ENCODE peak calls at places on chromosome 16, in seven cellular contexts. O is dermis microvascular lymphatic vessel endothelial cell, E is MG63, T is A172, A is neural crest cell, M is mammary epithelial cell, Y is stomach. G is an unnamed sample.

GRCh38 chr16:68792465-68793324 is 50.6 kb upstream of the TANGO6 start:
- DNase-seq in A (no peak), M (no peak), Y (peak; percentile 51), E (no peak), T (peak; percentile 66), O (no peak), G (no peak)

GRCh38 chr16:68279726-68280125 is 15.4 kb downstream of the SLC7A6 start:
- DNase-seq in T (no peak), M (no peak), Y (no peak), E (no peak), A (no peak), O (no peak), G (no peak)

GRCh38 chr16:12845282-12845681 is 41.6 kb upstream of the CPPED1 start:
- DNase-seq in A (no peak), O (no peak), Y (no peak), T (no peak), M (no peak), E (no peak), G (no peak)

GRCh38 chr16:75550211-75550662 is 5.8 kb downstream of the TMEM231 start:
- DNase-seq in Y (peak; percentile 31), A (no peak), O (peak; percentile 88), M (peak; percentile 88), E (peak; percentile 24), T (peak; percentile 91), G (peak; percentile 22)

GRCh38 chr16:29899516-29900101 is at the start of gene SEZ6L2:
- DNase-seq in T (peak; percentile 94), O (peak; percentile 80), Y (peak; percentile 89), A (peak; percentile 86), E (peak; percentile 93), M (peak; percentile 88), G (peak; percentile 94)

GRCh38 chr16:28549301-28549899 is 4.3 kb upstream of the SGF29 start:
- DNase-seq in T (peak; percentile 42), O (peak; percentile 62), E (peak; percentile 4), M (peak; percentile 33), Y (no peak), A (no peak), G (no peak)

GRCh38 chr16:53545433-53545832 is 42.4 kb upstream of the AKTIP start:
- DNase-seq in O (no peak), Y (no peak), M (no peak), A (no peak), E (no peak), T (no peak), G (no peak)

GRCh38 chr16:77723108-77723514 is 797 bp downstream of the NUDT7 start:
- DNase-seq in O (peak; percentile 49), E (no peak), Y (no peak), M (peak; percentile 14), T (peak; percentile 63), A (no peak), G (peak; percentile 44)

GRCh38 chr16:89456412-89456811 is 33.9 kb downstream of the ANKRD11 start:
- DNase-seq in Y (no peak), A (no peak), E (no peak), T (no peak), M (no peak), O (no peak), G (no peak)

GRCh38 chr16:24499193-24499814 is 40.1 kb upstream of the RBBP6 start:
- DNase-seq in O (peak; percentile 27), M (peak; percentile 39), Y (no peak), E (peak; percentile 43), T (peak; percentile 31), A (peak; percentile 41), G (peak; percentile 73)

GRCh38 chr16:64121473-64121872 is 1000.4 kb downstream of the CDH11 start:
- DNase-seq in T (peak; percentile 50), Y (no peak), A (no peak), E (no peak), O (no peak), M (peak; percentile 80), G (no peak)

GRCh38 chr16:73390936-73391335 is 343.0 kb upstream of the ZFHX3 start:
- DNase-seq in Y (no peak), A (no peak), O (no peak), E (peak; percentile 89), M (no peak), T (peak; percentile 81), G (no peak)

GRCh38 chr16:81864646-81865382 is 85.7 kb downstream of the PLCG2 start:
- DNase-seq in T (no peak), Y (no peak), M (no peak), O (no peak), E (no peak), A (no peak), G (no peak)

GRCh38 chr16:11128211-11129123 is 127.5 kb downstream of the SOCS1 start:
- DNase-seq in O (no peak), E (no peak), T (no peak), A (no peak), M (no peak), Y (peak; percentile 70), G (peak; percentile 63)

GRCh38 chr16:22123759-22124490 is 31.6 kb downstream of the VWA3A start:
- DNase-seq in O (no peak), T (no peak), Y (no peak), M (no peak), A (no peak), E (no peak), G (no peak)

GRCh38 chr16:30764816-30765465 is 2.8 kb downstream of the RNF40 start:
- DNase-seq in T (no peak), Y (no peak), A (no peak), M (no peak), O (no peak), E (no peak), G (no peak)